ENCODE peak calls at places on chromosomes 13 and 19, in six cellular contexts. One of them, this sample, is unnamed.

GRCh38 chr13:107456431-107456830 is 758.9 kb downstream of the LIG4 start:
- DNase-seq in astrocyte of the hippocampus: no peak
- DNase-seq in progenitor cell of endocrine pancreas: no peak
- DNase-seq in stimulated activated CD4-positive, alpha-beta T cell treated with anti-CD3 and anti-CD28 coated beads, Interleukin-15, amount 100 ng/mL, for 24 hours: no peak
- DNase-seq in activated B cell treated with CpG ODN at 0.5 μM for 24 hours: no peak
- DNase-seq in thoracic aorta: no peak
- DNase-seq in this sample: no peak

GRCh38 chr19:32570081-32570785 is 10.8 kb upstream of the PDCD5 start:
- DNase-seq in astrocyte of the hippocampus: peak; percentile 75
- DNase-seq in progenitor cell of endocrine pancreas: peak; percentile 26
- DNase-seq in stimulated activated CD4-positive, alpha-beta T cell treated with anti-CD3 and anti-CD28 coated beads, Interleukin-15, amount 100 ng/mL, for 24 hours: peak; percentile 41
- DNase-seq in activated B cell treated with CpG ODN at 0.5 μM for 24 hours: no peak
- DNase-seq in thoracic aorta: no peak
- DNase-seq in this sample: peak; percentile 14

GRCh38 chr13:41985788-41986508 is 25.0 kb upstream of the VWA8 start:
- DNase-seq in astrocyte of the hippocampus: peak; percentile 34
- DNase-seq in progenitor cell of endocrine pancreas: no peak
- DNase-seq in stimulated activated CD4-positive, alpha-beta T cell treated with anti-CD3 and anti-CD28 coated beads, Interleukin-15, amount 100 ng/mL, for 24 hours: no peak
- DNase-seq in activated B cell treated with CpG ODN at 0.5 μM for 24 hours: no peak
- DNase-seq in thoracic aorta: no peak
- DNase-seq in this sample: no peak

GRCh38 chr13:21676611-21677021 is 5.7 kb downstream of the FGF9 start:
- DNase-seq in astrocyte of the hippocampus: peak; percentile 16
- DNase-seq in progenitor cell of endocrine pancreas: no peak
- DNase-seq in stimulated activated CD4-positive, alpha-beta T cell treated with anti-CD3 and anti-CD28 coated beads, Interleukin-15, amount 100 ng/mL, for 24 hours: peak; percentile 25
- DNase-seq in activated B cell treated with CpG ODN at 0.5 μM for 24 hours: no peak
- DNase-seq in thoracic aorta: no peak
- DNase-seq in this sample: no peak

GRCh38 chr19:12478234-12478941 is 6.2 kb downstream of the ZNF709 start:
- DNase-seq in astrocyte of the hippocampus: no peak
- DNase-seq in progenitor cell of endocrine pancreas: no peak
- DNase-seq in stimulated activated CD4-positive, alpha-beta T cell treated with anti-CD3 and anti-CD28 coated beads, Interleukin-15, amount 100 ng/mL, for 24 hours: no peak
- DNase-seq in activated B cell treated with CpG ODN at 0.5 μM for 24 hours: no peak
- DNase-seq in thoracic aorta: no peak
- DNase-seq in this sample: no peak

GRCh38 chr19:47363758-47364529 is 14.8 kb downstream of the DHX34 start:
- DNase-seq in astrocyte of the hippocampus: no peak
- DNase-seq in progenitor cell of endocrine pancreas: no peak
- DNase-seq in stimulated activated CD4-positive, alpha-beta T cell treated with anti-CD3 and anti-CD28 coated beads, Interleukin-15, amount 100 ng/mL, for 24 hours: no peak
- DNase-seq in activated B cell treated with CpG ODN at 0.5 μM for 24 hours: no peak
- DNase-seq in thoracic aorta: no peak
- DNase-seq in this sample: no peak

GRCh38 chr13:20350380-20350763 is 118.3 kb upstream of the GJB6 start:
- DNase-seq in astrocyte of the hippocampus: no peak
- DNase-seq in progenitor cell of endocrine pancreas: no peak
- DNase-seq in stimulated activated CD4-positive, alpha-beta T cell treated with anti-CD3 and anti-CD28 coated beads, Interleukin-15, amount 100 ng/mL, for 24 hours: no peak
- DNase-seq in activated B cell treated with CpG ODN at 0.5 μM for 24 hours: no peak
- DNase-seq in thoracic aorta: no peak
- DNase-seq in this sample: no peak

GRCh38 chr13:78609464-78610205 is 6.3 kb upstream of the POU4F1 start:
- DNase-seq in astrocyte of the hippocampus: peak; percentile 47
- DNase-seq in progenitor cell of endocrine pancreas: no peak
- DNase-seq in stimulated activated CD4-positive, alpha-beta T cell treated with anti-CD3 and anti-CD28 coated beads, Interleukin-15, amount 100 ng/mL, for 24 hours: no peak
- DNase-seq in activated B cell treated with CpG ODN at 0.5 μM for 24 hours: no peak
- DNase-seq in thoracic aorta: no peak
- DNase-seq in this sample: no peak

GRCh38 chr19:17125052-17125727 is 49.6 kb downstream of the MYO9B start:
- DNase-seq in astrocyte of the hippocampus: peak; percentile 39
- DNase-seq in progenitor cell of endocrine pancreas: no peak
- DNase-seq in stimulated activated CD4-positive, alpha-beta T cell treated with anti-CD3 and anti-CD28 coated beads, Interleukin-15, amount 100 ng/mL, for 24 hours: no peak
- DNase-seq in activated B cell treated with CpG ODN at 0.5 μM for 24 hours: no peak
- DNase-seq in thoracic aorta: no peak
- DNase-seq in this sample: no peak

GRCh38 chr13:98293570-98294142 is 116.6 kb upstream of the RNF113B start:
- DNase-seq in astrocyte of the hippocampus: peak; percentile 45
- DNase-seq in progenitor cell of endocrine pancreas: no peak
- DNase-seq in stimulated activated CD4-positive, alpha-beta T cell treated with anti-CD3 and anti-CD28 coated beads, Interleukin-15, amount 100 ng/mL, for 24 hours: no peak
- DNase-seq in activated B cell treated with CpG ODN at 0.5 μM for 24 hours: no peak
- DNase-seq in thoracic aorta: no peak
- DNase-seq in this sample: no peak

GRCh38 chr19:3914199-3914598 is 18.7 kb upstream of the NMRK2 start:
- DNase-seq in astrocyte of the hippocampus: no peak
- DNase-seq in progenitor cell of endocrine pancreas: no peak
- DNase-seq in stimulated activated CD4-positive, alpha-beta T cell treated with anti-CD3 and anti-CD28 coated beads, Interleukin-15, amount 100 ng/mL, for 24 hours: no peak
- DNase-seq in activated B cell treated with CpG ODN at 0.5 μM for 24 hours: no peak
- DNase-seq in thoracic aorta: no peak
- DNase-seq in this sample: no peak

GRCh38 chr19:46963093-46963734 is 56.4 kb upstream of the NPAS1 start:
- DNase-seq in astrocyte of the hippocampus: peak; percentile 86
- DNase-seq in progenitor cell of endocrine pancreas: no peak
- DNase-seq in stimulated activated CD4-positive, alpha-beta T cell treated with anti-CD3 and anti-CD28 coated beads, Interleukin-15, amount 100 ng/mL, for 24 hours: peak; percentile 12
- DNase-seq in activated B cell treated with CpG ODN at 0.5 μM for 24 hours: no peak
- DNase-seq in thoracic aorta: no peak
- DNase-seq in this sample: no peak

GRCh38 chr13:100110269-100110668 is 21.4 kb downstream of the PCCA start:
- DNase-seq in astrocyte of the hippocampus: no peak
- DNase-seq in progenitor cell of endocrine pancreas: no peak
- DNase-seq in stimulated activated CD4-positive, alpha-beta T cell treated with anti-CD3 and anti-CD28 coated beads, Interleukin-15, amount 100 ng/mL, for 24 hours: no peak
- DNase-seq in activated B cell treated with CpG ODN at 0.5 μM for 24 hours: no peak
- DNase-seq in thoracic aorta: no peak
- DNase-seq in this sample: no peak

GRCh38 chr13:62524061-62524460 is 1108.4 kb upstream of the PCDH20 start:
- DNase-seq in astrocyte of the hippocampus: no peak
- DNase-seq in progenitor cell of endocrine pancreas: no peak
- DNase-seq in stimulated activated CD4-positive, alpha-beta T cell treated with anti-CD3 and anti-CD28 coated beads, Interleukin-15, amount 100 ng/mL, for 24 hours: no peak
- DNase-seq in activated B cell treated with CpG ODN at 0.5 μM for 24 hours: no peak
- DNase-seq in thoracic aorta: no peak
- DNase-seq in this sample: no peak

GRCh38 chr13:74705438-74705837 is 571.2 kb upstream of the KLF12 start:
- DNase-seq in astrocyte of the hippocampus: no peak
- DNase-seq in progenitor cell of endocrine pancreas: no peak
- DNase-seq in stimulated activated CD4-positive, alpha-beta T cell treated with anti-CD3 and anti-CD28 coated beads, Interleukin-15, amount 100 ng/mL, for 24 hours: no peak
- DNase-seq in activated B cell treated with CpG ODN at 0.5 μM for 24 hours: no peak
- DNase-seq in thoracic aorta: no peak
- DNase-seq in this sample: no peak

GRCh38 chr19:14479985-14480694 is 5.0 kb upstream of the PTGER1 start:
- DNase-seq in astrocyte of the hippocampus: peak; percentile 73
- DNase-seq in progenitor cell of endocrine pancreas: peak; percentile 76
- DNase-seq in stimulated activated CD4-positive, alpha-beta T cell treated with anti-CD3 and anti-CD28 coated beads, Interleukin-15, amount 100 ng/mL, for 24 hours: peak; percentile 78
- DNase-seq in activated B cell treated with CpG ODN at 0.5 μM for 24 hours: peak; percentile 73
- DNase-seq in thoracic aorta: no peak
- DNase-seq in this sample: peak; percentile 48

GRCh38 chr19:39727070-39727800 is 10.6 kb downstream of the CLC start:
- DNase-seq in astrocyte of the hippocampus: no peak
- DNase-seq in progenitor cell of endocrine pancreas: no peak
- DNase-seq in stimulated activated CD4-positive, alpha-beta T cell treated with anti-CD3 and anti-CD28 coated beads, Interleukin-15, amount 100 ng/mL, for 24 hours: no peak
- DNase-seq in activated B cell treated with CpG ODN at 0.5 μM for 24 hours: no peak
- DNase-seq in thoracic aorta: no peak
- DNase-seq in this sample: no peak

GRCh38 chr13:22061371-22061805 is 390.5 kb downstream of the FGF9 start:
- DNase-seq in astrocyte of the hippocampus: no peak
- DNase-seq in progenitor cell of endocrine pancreas: no peak
- DNase-seq in stimulated activated CD4-positive, alpha-beta T cell treated with anti-CD3 and anti-CD28 coated beads, Interleukin-15, amount 100 ng/mL, for 24 hours: peak; percentile 67
- DNase-seq in activated B cell treated with CpG ODN at 0.5 μM for 24 hours: peak; percentile 17
- DNase-seq in thoracic aorta: no peak
- DNase-seq in this sample: peak; percentile 58

GRCh38 chr19:22257381-22257780 is 28.9 kb upstream of the ZNF729 start:
- DNase-seq in astrocyte of the hippocampus: no peak
- DNase-seq in progenitor cell of endocrine pancreas: no peak
- DNase-seq in stimulated activated CD4-positive, alpha-beta T cell treated with anti-CD3 and anti-CD28 coated beads, Interleukin-15, amount 100 ng/mL, for 24 hours: no peak
- DNase-seq in activated B cell treated with CpG ODN at 0.5 μM for 24 hours: no peak
- DNase-seq in thoracic aorta: no peak
- DNase-seq in this sample: no peak

GRCh38 chr13:41352935-41353801 is 42.1 kb downstream of the NAA16 start:
- DNase-seq in astrocyte of the hippocampus: peak; percentile 77
- DNase-seq in progenitor cell of endocrine pancreas: no peak
- DNase-seq in stimulated activated CD4-positive, alpha-beta T cell treated with anti-CD3 and anti-CD28 coated beads, Interleukin-15, amount 100 ng/mL, for 24 hours: peak; percentile 14
- DNase-seq in activated B cell treated with CpG ODN at 0.5 μM for 24 hours: no peak
- DNase-seq in thoracic aorta: no peak
- DNase-seq in this sample: peak; percentile 22

GRCh38 chr19:29887498-29887897 is 54.5 kb upstream of the URI1 start:
- DNase-seq in astrocyte of the hippocampus: no peak
- DNase-seq in progenitor cell of endocrine pancreas: no peak
- DNase-seq in stimulated activated CD4-positive, alpha-beta T cell treated with anti-CD3 and anti-CD28 coated beads, Interleukin-15, amount 100 ng/mL, for 24 hours: no peak
- DNase-seq in activated B cell treated with CpG ODN at 0.5 μM for 24 hours: no peak
- DNase-seq in thoracic aorta: no peak
- DNase-seq in this sample: no peak

GRCh38 chr13:113413178-113413897 is 40.0 kb downstream of the ADPRHL1 start:
- DNase-seq in astrocyte of the hippocampus: peak; percentile 84
- DNase-seq in progenitor cell of endocrine pancreas: no peak
- DNase-seq in stimulated activated CD4-positive, alpha-beta T cell treated with anti-CD3 and anti-CD28 coated beads, Interleukin-15, amount 100 ng/mL, for 24 hours: no peak
- DNase-seq in activated B cell treated with CpG ODN at 0.5 μM for 24 hours: no peak
- DNase-seq in thoracic aorta: peak; percentile 31
- DNase-seq in this sample: no peak

GRCh38 chr13:67619346-67619745 is 389.2 kb upstream of the PCDH9 start:
- DNase-seq in astrocyte of the hippocampus: peak; percentile 74
- DNase-seq in progenitor cell of endocrine pancreas: no peak
- DNase-seq in stimulated activated CD4-positive, alpha-beta T cell treated with anti-CD3 and anti-CD28 coated beads, Interleukin-15, amount 100 ng/mL, for 24 hours: no peak
- DNase-seq in activated B cell treated with CpG ODN at 0.5 μM for 24 hours: no peak
- DNase-seq in thoracic aorta: no peak
- DNase-seq in this sample: no peak

GRCh38 chr13:92012787-92013186 is 614.4 kb downstream of the GPC5 start:
- DNase-seq in astrocyte of the hippocampus: no peak
- DNase-seq in progenitor cell of endocrine pancreas: no peak
- DNase-seq in stimulated activated CD4-positive, alpha-beta T cell treated with anti-CD3 and anti-CD28 coated beads, Interleukin-15, amount 100 ng/mL, for 24 hours: no peak
- DNase-seq in activated B cell treated with CpG ODN at 0.5 μM for 24 hours: no peak
- DNase-seq in thoracic aorta: no peak
- DNase-seq in this sample: no peak

GRCh38 chr19:27742041-27742440 is 1470.9 kb downstream of the UQCRFS1 start:
- DNase-seq in astrocyte of the hippocampus: peak; percentile 61
- DNase-seq in progenitor cell of endocrine pancreas: no peak
- DNase-seq in stimulated activated CD4-positive, alpha-beta T cell treated with anti-CD3 and anti-CD28 coated beads, Interleukin-15, amount 100 ng/mL, for 24 hours: no peak
- DNase-seq in activated B cell treated with CpG ODN at 0.5 μM for 24 hours: no peak
- DNase-seq in thoracic aorta: no peak
- DNase-seq in this sample: no peak

GRCh38 chr13:100733261-100733660 is 58.7 kb upstream of the TMTC4 start:
- DNase-seq in astrocyte of the hippocampus: no peak
- DNase-seq in progenitor cell of endocrine pancreas: no peak
- DNase-seq in stimulated activated CD4-positive, alpha-beta T cell treated with anti-CD3 and anti-CD28 coated beads, Interleukin-15, amount 100 ng/mL, for 24 hours: no peak
- DNase-seq in activated B cell treated with CpG ODN at 0.5 μM for 24 hours: no peak
- DNase-seq in thoracic aorta: no peak
- DNase-seq in this sample: no peak

GRCh38 chr13:28753946-28754345 is 35.2 kb upstream of the SLC46A3 start:
- DNase-seq in astrocyte of the hippocampus: no peak
- DNase-seq in progenitor cell of endocrine pancreas: no peak
- DNase-seq in stimulated activated CD4-positive, alpha-beta T cell treated with anti-CD3 and anti-CD28 coated beads, Interleukin-15, amount 100 ng/mL, for 24 hours: no peak
- DNase-seq in activated B cell treated with CpG ODN at 0.5 μM for 24 hours: no peak
- DNase-seq in thoracic aorta: no peak
- DNase-seq in this sample: no peak

GRCh38 chr19:33876619-33877018 is 79.9 kb downstream of the KCTD15 start:
- DNase-seq in astrocyte of the hippocampus: no peak
- DNase-seq in progenitor cell of endocrine pancreas: no peak
- DNase-seq in stimulated activated CD4-positive, alpha-beta T cell treated with anti-CD3 and anti-CD28 coated beads, Interleukin-15, amount 100 ng/mL, for 24 hours: no peak
- DNase-seq in activated B cell treated with CpG ODN at 0.5 μM for 24 hours: no peak
- DNase-seq in thoracic aorta: no peak
- DNase-seq in this sample: no peak

GRCh38 chr13:66809496-66809895 is 420.6 kb downstream of the PCDH9 start:
- DNase-seq in astrocyte of the hippocampus: no peak
- DNase-seq in progenitor cell of endocrine pancreas: no peak
- DNase-seq in stimulated activated CD4-positive, alpha-beta T cell treated with anti-CD3 and anti-CD28 coated beads, Interleukin-15, amount 100 ng/mL, for 24 hours: no peak
- DNase-seq in activated B cell treated with CpG ODN at 0.5 μM for 24 hours: no peak
- DNase-seq in thoracic aorta: no peak
- DNase-seq in this sample: no peak

GRCh38 chr13:113991191-113991669 is 17.4 kb upstream of the C13orf46 start:
- DNase-seq in astrocyte of the hippocampus: no peak
- DNase-seq in progenitor cell of endocrine pancreas: no peak
- DNase-seq in stimulated activated CD4-positive, alpha-beta T cell treated with anti-CD3 and anti-CD28 coated beads, Interleukin-15, amount 100 ng/mL, for 24 hours: no peak
- DNase-seq in activated B cell treated with CpG ODN at 0.5 μM for 24 hours: no peak
- DNase-seq in thoracic aorta: no peak
- DNase-seq in this sample: no peak

This sample was measured in activated CD8-positive, alpha-beta memory T cell treated with anti-CD3 and anti-CD28 coated beads for 4 hours.